ENCODE peak calls at places on chromosomes 4 and X, in six cellular contexts. G is spleen; I is MG63; E is stimulated activated naive B cell treated with anti-CD40 and anti-IgM and Interleukin-4, amounts not matched to agents 10 μg/mL and 1 μg/mL and 100 μg/mL, for 72 hours; A is AML-193; X is AG09309. V is an unnamed sample.

GRCh38 chr4:63937961-63938360 is 471.3 kb downstream of the TECRL start:
- DNase-seq in G (no peak), E (no peak), A (no peak), I (peak), X (no peak), V (no peak)

GRCh38 chr4:14850374-14851097 is 151.7 kb upstream of the CPEB2 start:
- DNase-seq in A (peak), I (no peak), G (no peak), X (no peak), E (no peak), V (no peak)

GRCh38 chr4:99043346-99043745 is 45.2 kb downstream of the ADH5 start:
- DNase-seq in G (no peak), E (no peak), X (no peak), A (no peak), I (no peak), V (no peak)

GRCh38 chr4:6905501-6905900 is 4.1 kb upstream of the TBC1D14 start:
- DNase-seq in A (no peak), I (no peak), E (no peak), G (peak), X (no peak), V (no peak)

GRCh38 chr4:1356181-1356998 is 9.4 kb downstream of the UVSSA start:
- DNase-seq in E (no peak), A (peak), G (peak), X (no peak), I (no peak), V (no peak)

GRCh38 chr4:114383721-114384120 is 214.9 kb upstream of the UGT8 start:
- DNase-seq in X (peak), G (no peak), A (no peak), I (peak), E (no peak), V (no peak)

GRCh38 chrX:112233164-112233563 is 150.6 kb upstream of the TRPC5 start:
- DNase-seq in E (no peak), G (no peak), I (no peak), X (no peak), A (no peak), V (no peak)

GRCh38 chr4:97627785-97628184 is 515.5 kb downstream of the STPG2 start:
- DNase-seq in X (no peak), A (no peak), I (no peak), E (no peak), G (no peak), V (no peak)

GRCh38 chrX:135974279-135974856 is 580 bp upstream of the MMGT1 start:
- DNase-seq in A (no peak), G (peak), I (peak), E (no peak), X (no peak), V (peak)

GRCh38 chr4:114599231-114600065 is 841 bp downstream of the UGT8 start:
- DNase-seq in E (peak), X (no peak), I (peak), A (no peak), G (peak), V (no peak)

GRCh38 chr4:92381640-92382039 is 77.9 kb downstream of the GRID2 start:
- DNase-seq in X (no peak), G (no peak), I (no peak), E (no peak), A (no peak), V (no peak)

GRCh38 chr4:27779827-27780226 is 919.2 kb downstream of the STIM2 start:
- DNase-seq in G (no peak), X (no peak), I (no peak), E (no peak), A (no peak), V (no peak)

GRCh38 chrX:110853610-110854009 is 58.0 kb upstream of the CHRDL1 start:
- DNase-seq in E (no peak), G (no peak), A (peak), X (no peak), I (peak), V (no peak)

GRCh38 chrX:74450803-74451449 is 29.6 kb downstream of the SLC16A2 start:
- DNase-seq in I (peak), A (peak), E (peak), X (peak), G (no peak), V (no peak)

GRCh38 chrX:124362761-124363160 is 16.4 kb downstream of the SH2D1A start:
- DNase-seq in I (no peak), A (no peak), E (no peak), X (no peak), G (no peak), V (no peak)

GRCh38 chr4:15162046-15162445 is 159.8 kb downstream of the CPEB2 start:
- DNase-seq in I (no peak), A (no peak), G (no peak), X (no peak), E (no peak), V (no peak)

GRCh38 chr4:101252721-101253120 is 94.6 kb downstream of the PPP3CA start:
- DNase-seq in I (no peak), X (no peak), G (no peak), A (no peak), E (no peak), V (no peak)

GRCh38 chrX:34655496-34656258 is 1.4 kb downstream of the TMEM47 start:
- DNase-seq in X (no peak), I (no peak), E (no peak), G (no peak), A (no peak), V (no peak)

GRCh38 chrX:13489451-13489850 is 80.0 kb upstream of the EGFL6 start:
- DNase-seq in E (no peak), G (no peak), A (no peak), I (peak), X (no peak), V (no peak)

GRCh38 chrX:154013614-154014360 is 5.9 kb downstream of the IRAK1 start:
- DNase-seq in G (peak), X (no peak), I (no peak), A (no peak), E (no peak), V (peak)

GRCh38 chr4:114087596-114088230 is 108.3 kb upstream of the ARSJ start:
- DNase-seq in I (peak), E (no peak), A (no peak), X (peak), G (no peak), V (no peak)

GRCh38 chr4:177266492-177266891 is 43.2 kb upstream of the NEIL3 start:
- DNase-seq in A (no peak), I (no peak), G (no peak), E (no peak), X (no peak), V (no peak)

GRCh38 chr4:135243960-135244561 is 1042.5 kb upstream of the PABPC4L start:
- DNase-seq in G (no peak), I (no peak), X (peak), E (no peak), A (no peak), V (no peak)

GRCh38 chrX:153821066-153821465 is 9.3 kb downstream of the PDZD4 start:
- DNase-seq in I (no peak), X (no peak), G (peak), A (no peak), E (no peak), V (no peak)

GRCh38 chr4:94960703-94961102 is 202.9 kb downstream of the BMPR1B start:
- DNase-seq in I (no peak), E (no peak), G (no peak), A (no peak), X (no peak), V (no peak)

GRCh38 chrX:153411255-153411987 is at the start of gene ZFP92:
- DNase-seq in X (no peak), I (peak), E (peak), A (peak), G (peak), V (no peak)

GRCh38 chrX:53073115-53073581 is 9.0 kb upstream of the TSPYL2 start:
- DNase-seq in A (no peak), G (peak), I (no peak), E (no peak), X (no peak), V (no peak)

V was measured in GDM1.